ENCODE peak calls at places on chromosomes 13 and 19, in four cellular contexts. One of them, this sample, is unnamed.
A peak's percentile ranks its signal among the peaks of the same experiment; 100 is the strongest.

GRCh38 chr19:1244693-1245451 is 3.3 kb downstream of the ATP5F1D start:
- DNase-seq in H1: no peak
- DNase-seq in HepG2: peak; percentile 86
- DNase-seq in GM12878: no peak
- DNase-seq in this sample: no peak

GRCh38 chr13:109500146-109500773 is 286.1 kb downstream of the IRS2 start:
- DNase-seq in H1: no peak
- DNase-seq in HepG2: no peak
- DNase-seq in GM12878: no peak
- DNase-seq in this sample: peak; percentile 9

GRCh38 chr13:94390881-94391280 is 88.6 kb downstream of the DCT start:
- DNase-seq in H1: no peak
- DNase-seq in HepG2: no peak
- DNase-seq in GM12878: no peak
- DNase-seq in this sample: no peak

GRCh38 chr19:8401981-8402411 is 11.1 kb upstream of the MARCHF2 start:
- DNase-seq in H1: no peak
- DNase-seq in HepG2: no peak
- DNase-seq in GM12878: no peak
- DNase-seq in this sample: no peak

GRCh38 chr19:32537626-32538025 is 43.4 kb upstream of the PDCD5 start:
- DNase-seq in H1: no peak
- DNase-seq in HepG2: no peak
- DNase-seq in GM12878: no peak
- DNase-seq in this sample: no peak

GRCh38 chr19:57363734-57364181 is 407 bp downstream of the TRAPPC2B start:
- DNase-seq in H1: no peak
- DNase-seq in HepG2: peak; percentile 16
- DNase-seq in GM12878: no peak
- DNase-seq in this sample: no peak

GRCh38 chr19:3970313-3970807 is 539 bp downstream of the DAPK3 start:
- DNase-seq in H1: no peak
- DNase-seq in HepG2: no peak
- DNase-seq in GM12878: no peak
- DNase-seq in this sample: no peak

GRCh38 chr13:100125946-100126345 is 37.1 kb downstream of the PCCA start:
- DNase-seq in H1: no peak
- DNase-seq in HepG2: no peak
- DNase-seq in GM12878: no peak
- DNase-seq in this sample: no peak

GRCh38 chr19:29385191-29385795 is 140.5 kb upstream of the VSTM2B start:
- DNase-seq in H1: no peak
- DNase-seq in HepG2: no peak
- DNase-seq in GM12878: no peak
- DNase-seq in this sample: no peak

GRCh38 chr19:11168568-11168967 is 13.0 kb upstream of the SPC24 start:
- DNase-seq in H1: no peak
- DNase-seq in HepG2: no peak
- DNase-seq in GM12878: no peak
- DNase-seq in this sample: no peak

GRCh38 chr19:18297308-18297707 is 15.9 kb upstream of the JUND start:
- DNase-seq in H1: no peak
- DNase-seq in HepG2: no peak
- DNase-seq in GM12878: no peak
- DNase-seq in this sample: no peak

GRCh38 chr13:42821437-42821836 is 40.1 kb downstream of the FAM216B start:
- DNase-seq in H1: no peak
- DNase-seq in HepG2: no peak
- DNase-seq in GM12878: no peak
- DNase-seq in this sample: no peak

DNA sequence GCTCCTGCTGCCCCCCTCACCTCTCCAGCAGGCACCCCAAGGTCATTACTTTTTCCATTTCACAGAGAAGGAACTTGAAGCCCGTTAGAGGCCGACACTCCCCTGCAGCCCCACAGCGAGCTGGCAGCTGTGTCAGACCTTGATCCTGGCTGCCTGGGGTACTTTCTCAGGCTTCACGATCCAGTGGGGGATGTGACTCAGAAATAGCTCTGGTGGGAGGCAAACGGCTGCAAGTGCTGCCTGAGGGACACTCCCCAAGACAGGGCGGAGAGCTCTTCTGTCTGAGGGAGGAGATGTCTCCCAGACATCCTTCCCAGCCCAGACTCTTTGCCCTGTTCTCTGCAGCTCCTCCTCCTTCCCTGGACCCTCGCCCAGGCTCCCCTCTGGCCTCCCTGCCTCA is 4.8 kb downstream of the TSKS start:
- DNase-seq in H1: no peak
- DNase-seq in HepG2: no peak
- DNase-seq in GM12878: no peak
- DNase-seq in this sample: no peak
- H3K9ac ChIP-seq in H1: no peak overlapping the region
- H3K9ac ChIP-seq in HepG2: no peak overlapping the region
- H3K9ac ChIP-seq in GM12878: no peak overlapping the region
- H3K9ac ChIP-seq in this sample: peak overlapping the region; percentile 16

GRCh38 chr13:39554371-39554770 is 48.6 kb downstream of the LHFPL6 start:
- DNase-seq in H1: no peak
- DNase-seq in HepG2: no peak
- DNase-seq in GM12878: no peak
- DNase-seq in this sample: no peak

GRCh38 chr13:39557285-39557955 is 45.6 kb downstream of the LHFPL6 start:
- DNase-seq in H1: no peak
- DNase-seq in HepG2: no peak
- DNase-seq in GM12878: no peak
- DNase-seq in this sample: no peak

GRCh38 chr13:39556856-39557255 is 46.1 kb downstream of the LHFPL6 start:
- DNase-seq in H1: no peak
- DNase-seq in HepG2: no peak
- DNase-seq in GM12878: no peak
- DNase-seq in this sample: no peak

GRCh38 chr13:39552233-39552632 is 50.8 kb downstream of the LHFPL6 start:
- DNase-seq in H1: no peak
- DNase-seq in HepG2: no peak
- DNase-seq in GM12878: no peak
- DNase-seq in this sample: no peak
- TF ChIP-seq SUZ12 in H1: no peak
- TF ChIP-seq SUZ12 in HepG2: no peak
- TF ChIP-seq SUZ12 in GM12878: no peak
- TF ChIP-seq SUZ12 in this sample: no peak

GRCh38 chr13:28655566-28655965 is 3.4 kb upstream of the POMP start:
- DNase-seq in H1: no peak
- DNase-seq in HepG2: no peak
- DNase-seq in GM12878: no peak
- DNase-seq in this sample: no peak

GRCh38 chr13:28653111-28653510 is 5.8 kb upstream of the POMP start:
- DNase-seq in H1: no peak
- DNase-seq in HepG2: no peak
- DNase-seq in GM12878: no peak
- DNase-seq in this sample: no peak

GRCh38 chr13:28657784-28658538 is 969 bp upstream of the POMP start:
- DNase-seq in H1: no peak
- DNase-seq in HepG2: no peak
- DNase-seq in GM12878: peak; percentile 51
- DNase-seq in this sample: no peak

GRCh38 chr13:28652002-28652401 is 6.9 kb upstream of the POMP start:
- DNase-seq in H1: no peak
- DNase-seq in HepG2: no peak
- DNase-seq in GM12878: no peak
- DNase-seq in this sample: no peak

GRCh38 chr13:28654276-28654675 is 4.7 kb upstream of the POMP start:
- DNase-seq in H1: no peak
- DNase-seq in HepG2: no peak
- DNase-seq in GM12878: no peak
- DNase-seq in this sample: no peak
- H3K9ac ChIP-seq in H1: no peak overlapping the region
- H3K9ac ChIP-seq in HepG2: no peak overlapping the region
- H3K9ac ChIP-seq in GM12878: no peak overlapping the region
- H3K9ac ChIP-seq in this sample: no peak overlapping the region

GRCh38 chr19:17205237-17206140 is 9.7 kb upstream of the USE1 start:
- DNase-seq in H1: peak; percentile 80
- DNase-seq in HepG2: peak; percentile 55
- DNase-seq in GM12878: no peak
- DNase-seq in this sample: no peak
- TF ChIP-seq SUZ12 in H1: no peak
- TF ChIP-seq SUZ12 in HepG2: no peak
- TF ChIP-seq SUZ12 in GM12878: no peak
- TF ChIP-seq SUZ12 in this sample: no peak

DNA sequence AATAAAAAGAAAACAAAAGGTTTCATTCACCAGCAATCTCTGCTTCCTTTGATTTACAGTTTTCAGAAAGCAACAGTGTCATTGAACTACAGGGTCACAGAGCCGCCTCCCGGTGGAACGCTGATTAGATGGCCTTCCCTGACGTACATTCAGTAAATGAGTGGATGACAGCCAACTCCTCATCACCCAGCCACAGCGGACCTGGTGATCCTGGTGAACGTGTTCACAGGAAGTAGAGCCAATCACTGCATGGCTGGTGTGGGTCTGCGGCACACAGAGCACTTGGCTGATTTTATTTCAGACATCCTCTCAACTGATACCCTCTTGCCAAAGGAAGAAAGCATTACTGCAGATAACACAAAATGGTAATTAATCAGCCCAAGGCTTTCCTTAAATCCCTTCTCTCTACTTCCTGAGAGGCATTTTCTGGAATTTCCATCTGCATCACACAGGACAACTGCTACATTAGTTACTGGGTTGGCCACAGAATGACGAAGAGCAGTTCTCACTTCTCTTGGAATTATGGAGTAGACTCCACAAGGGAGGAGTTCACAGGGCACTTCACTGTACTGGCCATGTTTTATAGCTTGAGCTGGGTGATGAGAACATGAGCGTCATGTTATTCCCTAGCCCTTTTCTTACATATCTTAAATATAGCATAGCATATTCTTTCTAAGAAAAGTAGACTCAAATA is 84.0 kb upstream of the SLC7A1 start:
- DNase-seq in H1: no peak
- DNase-seq in HepG2: no peak
- DNase-seq in GM12878: no peak
- DNase-seq in this sample: no peak
- H3K9ac ChIP-seq in H1: no peak overlapping the region
- H3K9ac ChIP-seq in HepG2: no peak overlapping the region
- H3K9ac ChIP-seq in GM12878: no peak overlapping the region
- H3K9ac ChIP-seq in this sample: no peak overlapping the region

GRCh38 chr19:7069904-7070226 is 362 bp downstream of the ZNF557 start:
- DNase-seq in H1: no peak
- DNase-seq in HepG2: no peak
- DNase-seq in GM12878: no peak
- DNase-seq in this sample: no peak

GRCh38 chr19:7067716-7068115 is 1.8 kb upstream of the ZNF557 start:
- DNase-seq in H1: no peak
- DNase-seq in HepG2: no peak
- DNase-seq in GM12878: no peak
- DNase-seq in this sample: no peak

GRCh38 chr19:7072541-7072940 is 3.0 kb downstream of the ZNF557 start:
- DNase-seq in H1: no peak
- DNase-seq in HepG2: no peak
- DNase-seq in GM12878: no peak
- DNase-seq in this sample: no peak

GRCh38 chr19:7069042-7069903 is at the start of gene ZNF557:
- DNase-seq in H1: peak; percentile 97
- DNase-seq in HepG2: peak; percentile 88
- DNase-seq in GM12878: peak; percentile 88
- DNase-seq in this sample: peak; percentile 97

GRCh38 chr19:7068599-7068998 is 904 bp upstream of the ZNF557 start:
- DNase-seq in H1: no peak
- DNase-seq in HepG2: no peak
- DNase-seq in GM12878: no peak
- DNase-seq in this sample: no peak
- TF ChIP-seq SUZ12 in H1: no peak
- TF ChIP-seq SUZ12 in HepG2: no peak
- TF ChIP-seq SUZ12 in GM12878: no peak
- TF ChIP-seq SUZ12 in this sample: no peak

GRCh38 chr13:45406421-45406820 is 11.8 kb downstream of the SLC25A30 start:
- DNase-seq in H1: no peak
- DNase-seq in HepG2: no peak
- DNase-seq in GM12878: no peak
- DNase-seq in this sample: no peak
- H3K9ac ChIP-seq in H1: no peak overlapping the region
- H3K9ac ChIP-seq in HepG2: no peak overlapping the region
- H3K9ac ChIP-seq in GM12878: no peak overlapping the region
- H3K9ac ChIP-seq in this sample: no peak overlapping the region

GRCh38 chr19:46490774-46491173 is 4.9 kb downstream of the PNMA8B start:
- DNase-seq in H1: no peak
- DNase-seq in HepG2: no peak
- DNase-seq in GM12878: no peak
- DNase-seq in this sample: no peak

GRCh38 chr19:46491975-46492682 is 3.5 kb downstream of the PNMA8B start:
- DNase-seq in H1: no peak
- DNase-seq in HepG2: no peak
- DNase-seq in GM12878: no peak
- DNase-seq in this sample: no peak

GRCh38 chr19:46493236-46494114 is 2.2 kb downstream of the PNMA8B start:
- DNase-seq in H1: peak; percentile 74
- DNase-seq in HepG2: no peak
- DNase-seq in GM12878: no peak
- DNase-seq in this sample: no peak

GRCh38 chr19:46494115-46494935 is 1.3 kb downstream of the PNMA8B start:
- DNase-seq in H1: no peak
- DNase-seq in HepG2: no peak
- DNase-seq in GM12878: no peak
- DNase-seq in this sample: no peak

DNA sequence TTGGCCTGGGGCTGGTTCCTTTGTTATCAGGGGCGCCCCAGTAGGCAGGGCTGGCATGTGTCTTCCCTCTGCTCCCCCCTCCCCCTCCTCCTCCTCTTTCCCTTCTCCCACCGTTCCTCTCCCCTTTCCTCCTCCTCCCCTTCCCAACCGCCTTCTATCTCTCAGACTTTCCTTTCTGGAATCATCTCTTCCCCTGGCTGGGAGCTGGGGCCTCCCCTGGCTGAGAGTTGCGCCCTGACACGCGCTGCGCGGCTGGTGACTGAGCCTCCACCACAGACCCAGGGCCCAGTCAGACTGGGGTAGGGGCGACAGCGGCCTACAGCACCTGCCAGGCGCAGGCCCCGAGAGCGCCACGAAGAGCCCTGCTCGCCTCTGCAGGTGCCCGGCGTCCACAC is 2.8 kb downstream of the PNMA8B start:
- DNase-seq in H1: no peak
- DNase-seq in HepG2: no peak
- DNase-seq in GM12878: no peak
- DNase-seq in this sample: no peak
- TF ChIP-seq SUZ12 in H1: peak; percentile 40
- TF ChIP-seq SUZ12 in HepG2: no peak
- TF ChIP-seq SUZ12 in GM12878: no peak
- TF ChIP-seq SUZ12 in this sample: no peak

GRCh38 chr13:48965736-48966135 is 10.0 kb upstream of the FNDC3A start:
- DNase-seq in H1: no peak
- DNase-seq in HepG2: no peak
- DNase-seq in GM12878: no peak
- DNase-seq in this sample: no peak
- H3K9ac ChIP-seq in H1: no peak overlapping the region
- H3K9ac ChIP-seq in HepG2: no peak overlapping the region
- H3K9ac ChIP-seq in GM12878: no peak overlapping the region
- H3K9ac ChIP-seq in this sample: no peak overlapping the region

GRCh38 chr13:112951674-112952371 is 17.2 kb upstream of the MCF2L start:
- DNase-seq in H1: no peak
- DNase-seq in HepG2: peak; percentile 95
- DNase-seq in GM12878: no peak
- DNase-seq in this sample: no peak
- TF ChIP-seq SUZ12 in H1: no peak
- TF ChIP-seq SUZ12 in HepG2: no peak
- TF ChIP-seq SUZ12 in GM12878: no peak
- TF ChIP-seq SUZ12 in this sample: no peak

This sample was measured in NT2/D1.